ENCODE peak calls at places on chromosomes 6 and 20, in ten cellular contexts. X is fibroblast of mammary gland; V is HFFc6; Q is RWPE2; S is CD4-positive, alpha-beta T cell; C is SK-N-SH; Y is choroid plexus epithelial cell; H is thoracic aorta; T is PC-3; F is adrenal gland. L is an unnamed sample.
A peak's percentile ranks its signal among the peaks of the same experiment; 100 is the strongest.

GRCh38 chr6:53850527-53850926 is 55.7 kb downstream of the LRRC1 start:
- DNase-seq in F (no peak), S (no peak), T (no peak), H (no peak), V (no peak), C (no peak), X (no peak), Q (no peak), Y (no peak), L (no peak)

GRCh38 chr6:163667372-163668060 is 253.0 kb downstream of the QKI start:
- DNase-seq in H (no peak), C (no peak), F (peak; percentile 69), Q (no peak), X (peak; percentile 72), S (no peak), V (no peak), T (no peak), Y (peak; percentile 86), L (no peak)

GRCh38 chr6:2081155-2082138 is 164.0 kb downstream of the GMDS start:
- DNase-seq in S (no peak), Q (no peak), T (no peak), H (no peak), V (no peak), X (no peak), Y (no peak), F (no peak), C (no peak), L (no peak)

GRCh38 chr6:43524483-43524961 is 7.6 kb downstream of the POLR1C start:
- DNase-seq in X (no peak), F (no peak), Y (no peak), H (no peak), C (no peak), S (no peak), V (no peak), Q (no peak), T (no peak), L (no peak)

GRCh38 chr20:62875419-62876355 is 14.1 kb upstream of the TCFL5 start:
- DNase-seq in X (peak; percentile 86), T (peak; percentile 87), H (peak; percentile 43), Q (peak; percentile 95), C (peak; percentile 93), Y (peak; percentile 82), V (peak; percentile 77), S (no peak), F (peak; percentile 93), L (peak; percentile 75)

GRCh38 chr6:49070411-49070810 is 392.6 kb downstream of the MMUT start:
- DNase-seq in H (no peak), X (no peak), V (no peak), T (no peak), S (no peak), F (no peak), Y (no peak), C (no peak), Q (no peak), L (no peak)

GRCh38 chr20:25991756-25992130 is 295.1 kb upstream of the ZNF337 start:
- DNase-seq in Y (no peak), H (no peak), Q (no peak), V (no peak), T (no peak), F (no peak), S (no peak), C (no peak), X (no peak), L (no peak)

GRCh38 chr6:3356056-3356823 is 97.5 kb downstream of the PSMG4 start:
- DNase-seq in Y (peak; percentile 74), T (peak; percentile 57), V (peak; percentile 5), Q (no peak), C (peak; percentile 81), H (peak; percentile 35), S (peak; percentile 54), F (peak; percentile 89), X (peak; percentile 71), L (peak; percentile 25)

GRCh38 chr6:112337209-112337638 is 9.9 kb upstream of the RFPL4B start:
- DNase-seq in X (peak; percentile 88), V (peak; percentile 87), Y (peak; percentile 89), F (peak; percentile 76), Q (no peak), C (peak; percentile 84), H (no peak), T (peak; percentile 72), S (no peak), L (peak; percentile 76)
- TF ChIP-seq CTCF in X (peak; percentile 93), V (peak; percentile 81), Y (peak; percentile 95), F (peak; percentile 25), Q (peak; percentile 84), C (peak; percentile 87), H (peak; percentile 27), T (peak; percentile 71), S (no peak), L (peak; percentile 81)

GRCh38 chr6:16228709-16229665 is 9.4 kb upstream of the GMPR start:
- DNase-seq in H (no peak), S (no peak), C (no peak), T (peak; percentile 35), X (no peak), Q (no peak), V (no peak), Y (no peak), F (peak; percentile 65), L (no peak)

GRCh38 chr6:16228043-16228442 is 10.3 kb upstream of the GMPR start:
- DNase-seq in V (no peak), X (no peak), H (no peak), Q (no peak), S (no peak), Y (no peak), T (no peak), F (no peak), C (no peak), L (no peak)

GRCh38 chr6:16229710-16230109 is 8.7 kb upstream of the GMPR start:
- DNase-seq in X (no peak), S (no peak), V (no peak), H (no peak), C (no peak), T (no peak), Y (peak; percentile 38), Q (no peak), F (no peak), L (no peak)

GRCh38 chr6:16227605-16228004 is 10.8 kb upstream of the GMPR start:
- DNase-seq in T (no peak), F (no peak), V (no peak), Q (no peak), H (no peak), C (no peak), Y (no peak), S (no peak), X (no peak), L (no peak)

GRCh38 chr6:16227048-16227562 is 11.3 kb upstream of the GMPR start:
- DNase-seq in Y (no peak), Q (no peak), S (no peak), F (no peak), C (no peak), V (no peak), T (no peak), H (no peak), X (no peak), L (no peak)
- TF ChIP-seq CTCF in Y (no peak), Q (no peak), S (no peak), F (no peak), C (no peak), V (no peak), T (no peak), H (no peak), X (no peak), L (no peak)

GRCh38 chr20:41063442-41063841 is 34.8 kb downstream of the TOP1 start:
- DNase-seq in C (no peak), S (no peak), F (no peak), X (no peak), H (no peak), Q (no peak), V (no peak), Y (no peak), T (no peak), L (no peak)

GRCh38 chr20:41065716-41066115 is 37.1 kb downstream of the TOP1 start:
- DNase-seq in C (no peak), H (no peak), Y (no peak), T (no peak), F (no peak), Q (no peak), X (no peak), S (no peak), V (no peak), L (no peak)

GRCh38 chr20:41061155-41061554 is 32.5 kb downstream of the TOP1 start:
- DNase-seq in F (no peak), V (no peak), H (no peak), T (peak; percentile 57), X (no peak), Y (no peak), C (no peak), S (no peak), Q (no peak), L (peak; percentile 40)

GRCh38 chr20:41059236-41059635 is 30.6 kb downstream of the TOP1 start:
- DNase-seq in C (no peak), F (no peak), Q (no peak), X (no peak), S (no peak), H (no peak), V (no peak), T (no peak), Y (no peak), L (no peak)

DNA sequence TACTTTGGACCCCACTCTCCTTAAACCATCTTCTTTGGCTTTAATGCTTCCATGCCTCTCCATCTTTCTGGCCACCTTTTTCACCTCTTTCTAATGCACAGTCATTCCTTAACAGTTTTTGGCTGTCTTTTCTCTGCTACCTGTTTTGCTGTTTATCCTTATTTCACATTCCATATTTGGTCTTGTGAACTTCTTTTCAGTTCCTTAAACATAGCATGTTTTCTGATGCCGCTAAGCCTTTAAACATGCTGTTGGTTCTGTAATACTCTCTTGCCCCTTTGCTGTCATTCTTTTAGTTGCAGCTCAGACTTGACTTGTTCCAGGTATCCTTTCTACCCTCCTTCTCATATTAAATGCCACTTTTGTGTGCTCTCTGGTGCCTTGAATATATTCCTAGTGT is 35.8 kb downstream of the TOP1 start:
- DNase-seq in C (no peak), S (no peak), V (no peak), F (no peak), X (no peak), Q (no peak), H (no peak), T (no peak), Y (no peak), L (no peak)
- TF ChIP-seq CTCF in C (no peak), S (no peak), V (no peak), F (no peak), X (no peak), Q (no peak), H (no peak), T (no peak), Y (no peak), L (no peak)

GRCh38 chr6:165060636-165061190 is 248.7 kb downstream of the C6orf118 start:
- DNase-seq in Y (no peak), S (no peak), T (peak; percentile 66), X (no peak), Q (no peak), V (no peak), H (no peak), C (no peak), F (no peak), L (peak; percentile 9)

GRCh38 chr6:165056292-165056691 is 253.1 kb downstream of the C6orf118 start:
- DNase-seq in Q (no peak), H (no peak), Y (no peak), T (no peak), X (no peak), C (no peak), F (no peak), V (no peak), S (no peak), L (no peak)

GRCh38 chr6:165052561-165053500 is 256.6 kb downstream of the C6orf118 start:
- DNase-seq in Y (no peak), V (no peak), C (no peak), S (no peak), F (no peak), H (no peak), Q (no peak), X (no peak), T (no peak), L (no peak)

GRCh38 chr6:165059032-165059431 is 250.4 kb downstream of the C6orf118 start:
- DNase-seq in S (no peak), X (no peak), V (no peak), T (peak; percentile 90), Q (no peak), Y (peak; percentile 0), F (no peak), H (no peak), C (no peak), L (peak; percentile 84)

DNA sequence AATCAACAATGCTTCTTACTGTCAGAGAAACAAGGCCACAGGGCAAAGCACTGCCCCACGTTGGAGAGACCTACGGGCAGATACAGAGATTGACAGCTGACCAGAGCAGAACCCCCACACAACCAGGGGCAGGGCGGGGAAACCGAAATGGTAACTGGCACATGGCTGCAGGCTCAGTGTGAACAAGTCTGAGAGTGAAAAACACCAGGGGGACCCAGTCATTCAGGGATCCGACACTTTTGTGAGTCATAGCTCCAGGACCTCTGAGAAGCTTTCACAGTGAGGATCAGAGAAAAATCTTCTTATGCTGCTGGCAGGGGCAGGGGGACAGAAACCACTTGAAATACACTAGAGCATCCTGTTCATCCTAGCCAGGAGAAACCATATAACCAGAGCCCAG is 254.2 kb downstream of the C6orf118 start:
- DNase-seq in T (peak; percentile 68), V (no peak), Y (no peak), C (no peak), X (no peak), Q (no peak), S (no peak), H (no peak), F (no peak), L (peak; percentile 74)
- TF ChIP-seq CTCF in T (peak; percentile 56), V (no peak), Y (no peak), C (no peak), X (no peak), Q (peak; percentile 51), S (no peak), H (no peak), F (no peak), L (peak; percentile 33)

L was measured in epithelial cell of esophagus.